ENCODE peak calls at places on chromosomes 11 and 22, in four cellular contexts. R is Peyer's patch, L is H9, F is suprapubic skin. O is an unnamed sample.

GRCh38 chr11:65489706-65490310 is 9.0 kb upstream of the MALAT1 start:
- DNase-seq in R (peak; percentile 57), L (peak; percentile 53), F (peak; percentile 69), O (no peak)

GRCh38 chr11:68664906-68665305 is 19.4 kb upstream of the GAL start:
- DNase-seq in R (no peak), L (no peak), F (no peak), O (no peak)

GRCh38 chr11:1762537-1763302 is 1.0 kb downstream of the CTSD start:
- DNase-seq in R (peak; percentile 85), L (no peak), F (no peak), O (peak; percentile 80)

GRCh38 chr11:118912742-118913410 is 12.8 kb downstream of the BCL9L start:
- DNase-seq in R (no peak), L (no peak), F (no peak), O (peak; percentile 81)

GRCh38 chr22:49330421-49331222 is 497.1 kb downstream of the BRD1 start:
- DNase-seq in R (peak; percentile 32), L (no peak), F (peak; percentile 41), O (no peak)

GRCh38 chr11:20363500-20364411 is at the start of gene HTATIP2:
- DNase-seq in R (peak; percentile 88), L (peak; percentile 71), F (peak; percentile 82), O (peak; percentile 40)

GRCh38 chr11:45388472-45388871 is 102.3 kb upstream of the SYT13 start:
- DNase-seq in R (no peak), L (no peak), F (no peak), O (no peak)

GRCh38 chr22:23058481-23059336 is 11.6 kb upstream of the GNAZ start:
- DNase-seq in R (peak; percentile 18), L (peak; percentile 15), F (peak; percentile 57), O (no peak)

GRCh38 chr11:114296190-114296978 is at the start of gene NNMT:
- DNase-seq in R (no peak), L (no peak), F (peak; percentile 90), O (no peak)

GRCh38 chr11:105577645-105578044 is 32.2 kb upstream of the GRIA4 start:
- DNase-seq in R (no peak), L (no peak), F (no peak), O (no peak)

GRCh38 chr11:131579932-131580387 is 209.5 kb downstream of the NTM start:
- DNase-seq in R (no peak), L (peak; percentile 76), F (no peak), O (peak; percentile 6)

GRCh38 chr11:32178692-32179091 is 87.8 kb downstream of the RCN1 start:
- DNase-seq in R (no peak), L (no peak), F (no peak), O (no peak)

GRCh38 chr22:44092636-44093220 is 68.6 kb downstream of the PARVB start:
- DNase-seq in R (no peak), L (no peak), F (no peak), O (no peak)

GRCh38 chr22:46454233-46454909 is 83.0 kb downstream of the CELSR1 start:
- DNase-seq in R (no peak), L (no peak), F (no peak), O (no peak)

GRCh38 chr11:57917632-57918031 is 106.0 kb upstream of the OR9Q1 start:
- DNase-seq in R (no peak), L (no peak), F (no peak), O (no peak)

GRCh38 chr11:473415-473814 is 23.3 kb downstream of the PTDSS2 start:
- DNase-seq in R (no peak), L (no peak), F (no peak), O (no peak)

GRCh38 chr11:106092446-106092845 is 15.0 kb downstream of the AASDHPPT start:
- DNase-seq in R (no peak), L (no peak), F (no peak), O (no peak)

GRCh38 chr11:2737876-2738275 is 38.1 kb upstream of the KCNQ1OT1 start:
- DNase-seq in R (peak; percentile 72), L (no peak), F (no peak), O (no peak)

GRCh38 chr11:62853279-62853965 is 14.0 kb upstream of the WDR74 start:
- DNase-seq in R (no peak), L (no peak), F (no peak), O (no peak)

GRCh38 chr22:23067691-23068090 is 2.6 kb upstream of the GNAZ start:
- DNase-seq in R (no peak), L (no peak), F (no peak), O (no peak)

GRCh38 chr11:8715501-8715900 is 32.9 kb downstream of the RPL27A start:
- DNase-seq in R (no peak), L (no peak), F (no peak), O (no peak)

GRCh38 chr22:42001127-42001526 is 2.5 kb downstream of the WBP2NL start:
- DNase-seq in R (no peak), L (no peak), F (no peak), O (no peak)

GRCh38 chr11:132158696-132159095 is 788.3 kb downstream of the NTM start:
- DNase-seq in R (no peak), L (no peak), F (no peak), O (no peak)

GRCh38 chr11:65615229-65615949 is at the start of gene PCNX3:
- DNase-seq in R (peak; percentile 100), L (peak; percentile 100), F (peak; percentile 100), O (peak; percentile 100)

GRCh38 chr11:95922536-95923440 is 1.1 kb downstream of the MTMR2 start:
- DNase-seq in R (no peak), L (no peak), F (no peak), O (no peak)

GRCh38 chr22:18062421-18062820 is 15.4 kb upstream of the PEX26 start:
- DNase-seq in R (no peak), L (no peak), F (no peak), O (no peak)

GRCh38 chr11:8913961-8914660 is 3.1 kb downstream of the AKIP1 start:
- DNase-seq in R (no peak), L (peak; percentile 61), F (no peak), O (no peak)

GRCh38 chr11:64456509-64457320 is 97.8 kb downstream of the RPS6KA4 start:
- DNase-seq in R (no peak), L (no peak), F (peak; percentile 48), O (no peak)

GRCh38 chr22:31230871-31231621 is 18.9 kb downstream of the LIMK2 start:
- DNase-seq in R (no peak), L (no peak), F (no peak), O (peak; percentile 30)

GRCh38 chr11:109320595-109320994 is 101.4 kb upstream of the C11orf87 start:
- DNase-seq in R (no peak), L (no peak), F (no peak), O (peak; percentile 22)

GRCh38 chr11:127919206-127920000 is 668.0 kb downstream of the ETS1 start:
- DNase-seq in R (no peak), L (no peak), F (no peak), O (no peak)

GRCh38 chr11:71188073-71188472 is 64.3 kb downstream of the SHANK2 start:
- DNase-seq in R (no peak), L (no peak), F (peak; percentile 66), O (no peak)

GRCh38 chr11:67642148-67642475 is 2.5 kb upstream of the TBX10 start:
- DNase-seq in R (no peak), L (no peak), F (no peak), O (no peak)

GRCh38 chr11:107044503-107044902 is 26.2 kb upstream of the GUCY1A2 start:
- DNase-seq in R (no peak), L (no peak), F (no peak), O (no peak)

GRCh38 chr22:32617271-32617670 is 142.7 kb downstream of the FBXO7 start:
- DNase-seq in R (no peak), L (no peak), F (no peak), O (no peak)
- H3K27ac ChIP-seq in R (no peak overlapping the region), L (no peak overlapping the region), F (peak overlapping the region; percentile 93), O (no peak overlapping the region)

GRCh38 chr11:12390687-12391110 is 13.3 kb downstream of the PARVA start:
- DNase-seq in R (no peak), L (no peak), F (no peak), O (no peak)
- H3K27ac ChIP-seq in R (no peak overlapping the region), L (no peak overlapping the region), F (no peak overlapping the region), O (no peak overlapping the region)

GRCh38 chr22:29702931-29703594 is 16.7 kb upstream of the CABP7 start:
- DNase-seq in R (no peak), L (no peak), F (no peak), O (no peak)
- H3K27ac ChIP-seq in R (no peak overlapping the region), L (no peak overlapping the region), F (no peak overlapping the region), O (peak overlapping the region; percentile 81)

GRCh38 chr11:121801796-121802195 is 314.2 kb downstream of the BLID start:
- DNase-seq in R (no peak), L (no peak), F (no peak), O (no peak)

GRCh38 chr11:121800240-121800639 is 315.8 kb downstream of the BLID start:
- DNase-seq in R (no peak), L (no peak), F (no peak), O (no peak)

GRCh38 chr11:121802542-121802941 is 313.5 kb downstream of the BLID start:
- DNase-seq in R (no peak), L (peak; percentile 71), F (no peak), O (no peak)

GRCh38 chr11:121797496-121797895 is 318.5 kb downstream of the BLID start:
- DNase-seq in R (no peak), L (no peak), F (no peak), O (no peak)

DNA sequence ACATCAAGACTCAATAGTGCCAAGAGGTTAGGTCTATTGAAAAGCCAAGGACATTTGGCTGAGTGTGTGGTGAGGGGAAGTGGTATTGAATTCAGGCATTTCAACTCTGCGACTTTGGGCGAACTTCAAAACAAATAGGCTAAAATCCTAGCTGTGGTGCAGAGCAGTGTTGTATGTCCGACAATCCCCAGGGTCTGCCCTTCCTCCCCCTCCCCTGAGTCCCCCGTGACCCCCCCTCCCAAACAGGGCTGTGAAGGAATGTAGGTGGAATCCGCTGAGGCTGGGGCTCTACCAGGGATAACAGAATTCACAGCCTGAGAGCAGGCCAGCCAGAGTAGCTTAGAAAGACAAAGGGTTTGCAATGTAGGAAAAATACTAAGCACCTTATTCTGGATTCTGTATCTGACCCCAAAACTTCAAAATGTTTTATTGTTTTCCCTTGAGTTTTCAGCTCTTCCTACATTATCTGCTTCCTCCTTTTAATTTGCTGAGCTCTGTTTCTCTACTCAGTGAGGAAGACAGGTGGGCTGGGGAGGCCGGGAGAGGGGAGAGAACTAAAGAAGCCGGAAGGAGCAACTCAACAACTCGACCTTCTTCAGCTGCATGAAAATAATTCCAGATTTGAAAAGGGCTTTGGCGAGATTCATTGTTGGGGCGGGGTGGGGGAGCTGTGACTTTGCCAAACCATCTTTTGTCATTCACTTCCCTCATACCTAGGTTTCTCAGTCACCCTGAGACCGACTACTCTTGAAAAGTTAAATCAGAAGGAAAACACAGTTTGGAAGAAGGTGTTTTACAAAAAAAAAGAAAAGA is 315.1 kb downstream of the BLID start:
- DNase-seq in R (no peak), L (peak; percentile 92), F (no peak), O (no peak)
- H3K27ac ChIP-seq in R (no peak overlapping the region), L (peak overlapping the region; percentile 94), F (no peak overlapping the region), O (no peak overlapping the region)